ENCODE peak calls at places on chromosomes 12 and 14, in four cellular contexts. X is fibroblast of pulmonary artery, J is fibroblast of lung, H is mammary epithelial cell. Z is an unnamed sample.

GRCh38 chr14:85415015-85415712 is 114.8 kb upstream of the FLRT2 start:
- DNase-seq in X (peak; percentile 98), J (peak; percentile 86), H (peak; percentile 99), Z (peak; percentile 99)

GRCh38 chr12:122202017-122202416 is 1.5 kb upstream of the B3GNT4 start:
- DNase-seq in X (no peak), J (no peak), H (no peak), Z (no peak)

GRCh38 chr12:40502322-40502721 is 189.9 kb upstream of the CNTN1 start:
- DNase-seq in X (no peak), J (no peak), H (no peak), Z (no peak)

GRCh38 chr12:41277019-41277770 is 89.1 kb downstream of the PDZRN4 start:
- DNase-seq in X (peak; percentile 69), J (peak; percentile 65), H (peak; percentile 9), Z (peak; percentile 52)

GRCh38 chr12:4438834-4439596 is 6.6 kb downstream of the FGF6 start:
- DNase-seq in X (no peak), J (no peak), H (no peak), Z (no peak)

GRCh38 chr12:118514297-118514696 is 137.9 kb downstream of the SUDS3 start:
- DNase-seq in X (no peak), J (no peak), H (no peak), Z (no peak)

GRCh38 chr12:6089041-6089823 is 35.2 kb downstream of the VWF start:
- DNase-seq in X (no peak), J (no peak), H (peak; percentile 91), Z (peak; percentile 60)

GRCh38 chr12:15931590-15932053 is 20.5 kb downstream of the DERA start:
- DNase-seq in X (no peak), J (no peak), H (no peak), Z (peak; percentile 44)

GRCh38 chr14:67491741-67492504 is 3.4 kb upstream of the TMEM229B start:
- DNase-seq in X (no peak), J (no peak), H (no peak), Z (no peak)

GRCh38 chr12:75978677-75979076 is 52.9 kb downstream of the PHLDA1 start:
- DNase-seq in X (no peak), J (no peak), H (no peak), Z (no peak)
- H3K4me3 ChIP-seq in X (no peak overlapping the region), J (no peak overlapping the region), H (no peak overlapping the region), Z (no peak overlapping the region)

GRCh38 chr14:51653096-51653814 is 1.5 kb downstream of the FRMD6 start:
- DNase-seq in X (peak; percentile 91), J (peak; percentile 89), H (peak; percentile 57), Z (peak; percentile 77)

GRCh38 chr14:51653855-51654548 is 2.3 kb downstream of the FRMD6 start:
- DNase-seq in X (peak; percentile 30), J (no peak), H (no peak), Z (peak; percentile 45)

GRCh38 chr14:51652168-51653095 is 722 bp downstream of the FRMD6 start:
- DNase-seq in X (no peak), J (no peak), H (no peak), Z (no peak)

GRCh38 chr14:51650721-51651387 is 856 bp upstream of the FRMD6 start:
- DNase-seq in X (no peak), J (no peak), H (no peak), Z (peak; percentile 47)

GRCh38 chr14:51651388-51652167 is at the start of gene FRMD6:
- DNase-seq in X (peak; percentile 85), J (peak; percentile 87), H (peak; percentile 88), Z (peak; percentile 81)
- TF ChIP-seq CTCF in X (peak; percentile 35), J (peak; percentile 37), H (peak; percentile 83), Z (no peak)

DNA sequence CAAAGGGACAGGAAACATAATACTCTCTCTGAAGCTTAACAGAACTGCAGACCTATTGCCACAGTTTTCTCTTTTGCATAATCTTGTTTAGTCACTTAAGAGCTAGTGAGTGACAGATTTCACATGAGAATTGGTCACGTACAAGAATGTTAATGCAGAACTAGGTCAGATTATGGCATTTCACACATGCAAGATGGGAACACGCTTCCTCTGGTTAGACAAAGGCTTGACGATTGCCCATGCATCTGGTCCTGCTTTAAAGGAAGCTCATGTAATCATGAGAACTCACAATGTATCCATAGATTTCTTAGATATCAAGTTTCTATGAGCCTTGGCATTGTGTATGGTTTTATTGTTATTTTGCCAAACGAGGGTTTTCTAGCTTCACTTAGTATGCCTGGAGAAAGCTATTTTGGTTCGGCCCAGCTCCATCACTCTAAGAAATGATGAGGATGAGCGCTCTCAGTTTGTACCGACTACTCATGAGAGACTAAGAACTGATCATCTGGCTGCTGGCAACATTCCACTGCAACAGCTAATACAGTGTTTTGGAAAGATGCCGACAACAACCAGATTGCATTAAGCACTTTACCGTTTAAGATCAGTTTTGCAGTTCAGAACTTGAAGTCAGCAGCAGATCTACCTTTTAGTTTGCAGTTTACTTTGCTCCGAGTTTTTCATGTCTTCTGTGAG is 380.0 kb downstream of the DIO2 start:
- DNase-seq in X (peak; percentile 17), J (peak; percentile 76), H (no peak), Z (peak; percentile 88)
- H3K4me3 ChIP-seq in X (no peak overlapping the region), J (no peak overlapping the region), H (no peak overlapping the region), Z (no peak overlapping the region)

GRCh38 chr12:128827724-128828123 is 4.0 kb upstream of the SLC15A4 start:
- DNase-seq in X (no peak), J (no peak), H (no peak), Z (no peak)

GRCh38 chr12:128823216-128823915 is 392 bp downstream of the SLC15A4 start:
- DNase-seq in X (no peak), J (no peak), H (peak; percentile 48), Z (no peak)

GRCh38 chr12:128820723-128821432 is 2.9 kb downstream of the SLC15A4 start:
- DNase-seq in X (no peak), J (no peak), H (no peak), Z (no peak)

GRCh38 chr12:128825845-128826244 is 2.1 kb upstream of the SLC15A4 start:
- DNase-seq in X (no peak), J (no peak), H (no peak), Z (no peak)

DNA sequence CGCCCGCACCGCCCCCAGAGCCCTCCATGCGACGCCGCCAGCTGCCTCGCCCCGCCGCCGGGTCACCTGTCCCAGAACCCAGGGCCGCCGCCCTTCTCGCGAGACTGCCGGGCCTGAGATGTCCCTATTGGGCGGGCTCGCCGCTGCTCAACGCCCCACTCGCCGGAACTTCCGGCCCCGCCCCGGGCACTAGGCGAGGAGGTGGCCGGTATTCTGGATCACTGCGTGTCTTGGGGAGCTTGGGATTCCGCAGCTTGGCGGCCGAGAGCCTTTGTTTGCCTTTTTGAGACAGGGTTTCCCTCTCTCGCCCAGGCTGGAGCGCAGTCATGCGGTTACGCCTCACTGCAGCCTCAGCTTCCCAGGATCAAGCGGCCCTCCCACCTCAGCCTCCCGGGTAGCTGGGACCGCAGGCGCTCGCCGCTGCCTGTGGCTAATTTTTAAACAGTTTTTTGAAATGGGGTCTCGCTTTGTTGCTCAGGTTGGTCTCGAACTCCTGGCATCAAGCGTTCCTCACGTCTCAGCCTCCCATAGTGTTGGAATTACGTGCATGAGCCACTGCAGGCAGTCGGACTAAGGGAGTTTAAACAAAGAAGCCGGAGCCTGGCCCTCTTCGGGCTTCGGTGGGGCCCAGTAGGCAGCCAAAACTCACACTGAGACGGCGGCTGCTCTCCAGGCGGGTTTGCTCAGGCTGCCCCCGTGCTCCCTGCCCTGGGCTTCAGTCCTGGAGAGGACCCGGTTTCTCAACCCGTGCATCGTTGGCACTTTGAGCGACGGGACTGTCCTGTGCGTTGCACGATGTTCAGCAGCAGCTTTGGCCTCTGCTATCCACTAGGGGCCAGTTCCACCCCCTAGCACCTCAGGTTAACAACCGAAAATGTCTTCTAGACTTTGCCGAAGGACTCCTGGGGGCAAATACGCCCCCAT is at the start of gene SLC15A4:
- DNase-seq in X (peak; percentile 90), J (peak; percentile 89), H (peak; percentile 91), Z (peak; percentile 83)
- TF ChIP-seq CTCF in X (peak; percentile 25), J (peak; percentile 28), H (peak; percentile 33), Z (peak; percentile 16)